ENCODE peak calls at places on chromosomes 1 and 21, in eight cellular contexts. One of them, this sample, is unnamed.
A peak's percentile ranks its signal among the peaks of the same experiment; 100 is the strongest.

GRCh38 chr1:198830397-198830796 is 191.6 kb downstream of the PTPRC start:
- DNase-seq in suprapubic skin: no peak
- DNase-seq in OCI-LY7: no peak
- DNase-seq in upper lobe of right lung: no peak
- DNase-seq in aorta: no peak
- DNase-seq in hepatocyte: no peak
- DNase-seq in pancreas: no peak
- DNase-seq in SJSA1: no peak
- DNase-seq in this sample: no peak

GRCh38 chr21:29697555-29698193 is 242.1 kb downstream of the GRIK1 start:
- DNase-seq in pancreas: no peak
- DNase-seq in suprapubic skin: no peak
- DNase-seq in aorta: no peak
- DNase-seq in OCI-LY7: peak; percentile 53
- DNase-seq in upper lobe of right lung: no peak
- DNase-seq in hepatocyte: no peak
- DNase-seq in SJSA1: no peak
- DNase-seq in this sample: no peak

GRCh38 chr1:195903203-195903602 is 705.0 kb downstream of the KCNT2 start:
- DNase-seq in SJSA1: no peak
- DNase-seq in suprapubic skin: no peak
- DNase-seq in aorta: no peak
- DNase-seq in OCI-LY7: no peak
- DNase-seq in upper lobe of right lung: no peak
- DNase-seq in hepatocyte: no peak
- DNase-seq in pancreas: no peak
- DNase-seq in this sample: no peak

GRCh38 chr1:174785506-174785905 is 214.2 kb upstream of the CACYBP start:
- DNase-seq in SJSA1: no peak
- DNase-seq in aorta: no peak
- DNase-seq in pancreas: no peak
- DNase-seq in upper lobe of right lung: no peak
- DNase-seq in OCI-LY7: no peak
- DNase-seq in suprapubic skin: no peak
- DNase-seq in hepatocyte: no peak
- DNase-seq in this sample: no peak

GRCh38 chr1:82896036-82896435 is 1095.3 kb downstream of the ADGRL2 start:
- DNase-seq in SJSA1: no peak
- DNase-seq in aorta: no peak
- DNase-seq in OCI-LY7: no peak
- DNase-seq in upper lobe of right lung: no peak
- DNase-seq in suprapubic skin: no peak
- DNase-seq in pancreas: no peak
- DNase-seq in hepatocyte: no peak
- DNase-seq in this sample: no peak

GRCh38 chr1:197127513-197127912 is 19.0 kb downstream of the ASPM start:
- DNase-seq in OCI-LY7: no peak
- DNase-seq in upper lobe of right lung: no peak
- DNase-seq in aorta: no peak
- DNase-seq in hepatocyte: no peak
- DNase-seq in SJSA1: no peak
- DNase-seq in pancreas: no peak
- DNase-seq in suprapubic skin: no peak
- DNase-seq in this sample: no peak

GRCh38 chr1:157390646-157391045 is 161.7 kb downstream of the FCRL5 start:
- DNase-seq in SJSA1: peak; percentile 78
- DNase-seq in suprapubic skin: no peak
- DNase-seq in upper lobe of right lung: no peak
- DNase-seq in aorta: no peak
- DNase-seq in pancreas: no peak
- DNase-seq in hepatocyte: peak; percentile 28
- DNase-seq in OCI-LY7: no peak
- DNase-seq in this sample: no peak

GRCh38 chr1:115193429-115193828 is 104.1 kb upstream of the TSPAN2 start:
- DNase-seq in hepatocyte: no peak
- DNase-seq in pancreas: no peak
- DNase-seq in SJSA1: no peak
- DNase-seq in OCI-LY7: no peak
- DNase-seq in aorta: no peak
- DNase-seq in suprapubic skin: no peak
- DNase-seq in upper lobe of right lung: no peak
- DNase-seq in this sample: no peak

GRCh38 chr1:70146488-70146887 is 58.9 kb downstream of the LRRC40 start:
- DNase-seq in SJSA1: peak; percentile 8
- DNase-seq in pancreas: no peak
- DNase-seq in aorta: no peak
- DNase-seq in hepatocyte: no peak
- DNase-seq in suprapubic skin: no peak
- DNase-seq in OCI-LY7: no peak
- DNase-seq in upper lobe of right lung: no peak
- DNase-seq in this sample: no peak

GRCh38 chr21:43189936-43190335 is 21.1 kb downstream of the CRYAA start:
- DNase-seq in pancreas: no peak
- DNase-seq in upper lobe of right lung: peak; percentile 11
- DNase-seq in aorta: no peak
- DNase-seq in SJSA1: no peak
- DNase-seq in OCI-LY7: no peak
- DNase-seq in suprapubic skin: no peak
- DNase-seq in hepatocyte: no peak
- DNase-seq in this sample: peak; percentile 13

GRCh38 chr1:210358511-210359148 is 29.9 kb downstream of the HHAT start:
- DNase-seq in SJSA1: no peak
- DNase-seq in aorta: no peak
- DNase-seq in OCI-LY7: no peak
- DNase-seq in suprapubic skin: no peak
- DNase-seq in hepatocyte: no peak
- DNase-seq in upper lobe of right lung: no peak
- DNase-seq in pancreas: no peak
- DNase-seq in this sample: no peak

GRCh38 chr1:59574085-59574484 is 240.7 kb upstream of the HOOK1 start:
- DNase-seq in hepatocyte: no peak
- DNase-seq in upper lobe of right lung: no peak
- DNase-seq in aorta: no peak
- DNase-seq in suprapubic skin: no peak
- DNase-seq in pancreas: no peak
- DNase-seq in SJSA1: no peak
- DNase-seq in OCI-LY7: no peak
- DNase-seq in this sample: no peak

GRCh38 chr1:44423706-44424546 is 18.9 kb downstream of the RNF220 start:
- DNase-seq in SJSA1: no peak
- DNase-seq in OCI-LY7: no peak
- DNase-seq in aorta: peak; percentile 72
- DNase-seq in suprapubic skin: no peak
- DNase-seq in hepatocyte: peak; percentile 23
- DNase-seq in upper lobe of right lung: no peak
- DNase-seq in pancreas: peak; percentile 70
- DNase-seq in this sample: peak; percentile 78

GRCh38 chr1:24541711-24542346 is 14.1 kb upstream of the NCMAP start:
- DNase-seq in upper lobe of right lung: peak; percentile 78
- DNase-seq in suprapubic skin: no peak
- DNase-seq in OCI-LY7: no peak
- DNase-seq in aorta: no peak
- DNase-seq in pancreas: peak; percentile 46
- DNase-seq in hepatocyte: peak; percentile 35
- DNase-seq in SJSA1: no peak
- DNase-seq in this sample: no peak

GRCh38 chr1:65658122-65658521 is 134.6 kb upstream of the PDE4B start:
- DNase-seq in hepatocyte: no peak
- DNase-seq in aorta: no peak
- DNase-seq in SJSA1: no peak
- DNase-seq in suprapubic skin: no peak
- DNase-seq in OCI-LY7: no peak
- DNase-seq in upper lobe of right lung: no peak
- DNase-seq in pancreas: no peak
- DNase-seq in this sample: no peak

GRCh38 chr1:10161121-10161520 is 49.2 kb upstream of the KIF1B start:
- DNase-seq in hepatocyte: no peak
- DNase-seq in upper lobe of right lung: no peak
- DNase-seq in OCI-LY7: no peak
- DNase-seq in suprapubic skin: no peak
- DNase-seq in aorta: no peak
- DNase-seq in pancreas: no peak
- DNase-seq in SJSA1: no peak
- DNase-seq in this sample: no peak

GRCh38 chr1:36539526-36539925 is 56.8 kb upstream of the CSF3R start:
- DNase-seq in aorta: no peak
- DNase-seq in OCI-LY7: no peak
- DNase-seq in pancreas: no peak
- DNase-seq in upper lobe of right lung: peak; percentile 26
- DNase-seq in hepatocyte: peak; percentile 30
- DNase-seq in SJSA1: no peak
- DNase-seq in suprapubic skin: peak; percentile 31
- DNase-seq in this sample: peak; percentile 21

GRCh38 chr1:66642992-66643391 is 109.0 kb downstream of the SGIP1 start:
- DNase-seq in aorta: no peak
- DNase-seq in hepatocyte: no peak
- DNase-seq in upper lobe of right lung: no peak
- DNase-seq in SJSA1: no peak
- DNase-seq in suprapubic skin: no peak
- DNase-seq in OCI-LY7: no peak
- DNase-seq in pancreas: no peak
- DNase-seq in this sample: no peak

GRCh38 chr1:210536263-210536961 is 207.7 kb downstream of the HHAT start:
- DNase-seq in SJSA1: no peak
- DNase-seq in upper lobe of right lung: no peak
- DNase-seq in pancreas: no peak
- DNase-seq in hepatocyte: no peak
- DNase-seq in suprapubic skin: no peak
- DNase-seq in aorta: no peak
- DNase-seq in OCI-LY7: no peak
- DNase-seq in this sample: no peak

GRCh38 chr1:186888367-186888766 is 59.6 kb downstream of the PLA2G4A start:
- DNase-seq in suprapubic skin: no peak
- DNase-seq in hepatocyte: no peak
- DNase-seq in pancreas: no peak
- DNase-seq in aorta: no peak
- DNase-seq in OCI-LY7: no peak
- DNase-seq in SJSA1: no peak
- DNase-seq in upper lobe of right lung: no peak
- DNase-seq in this sample: no peak

GRCh38 chr1:87588445-87588844 is 259.8 kb downstream of the LMO4 start:
- DNase-seq in pancreas: no peak
- DNase-seq in hepatocyte: no peak
- DNase-seq in upper lobe of right lung: no peak
- DNase-seq in SJSA1: no peak
- DNase-seq in suprapubic skin: no peak
- DNase-seq in aorta: no peak
- DNase-seq in OCI-LY7: no peak
- DNase-seq in this sample: no peak

GRCh38 chr1:41239988-41240610 is 2.0 kb downstream of the SCMH1 start:
- DNase-seq in pancreas: no peak
- DNase-seq in aorta: no peak
- DNase-seq in SJSA1: peak; percentile 11
- DNase-seq in OCI-LY7: peak; percentile 55
- DNase-seq in suprapubic skin: no peak
- DNase-seq in upper lobe of right lung: no peak
- DNase-seq in hepatocyte: peak; percentile 57
- DNase-seq in this sample: no peak

DNA sequence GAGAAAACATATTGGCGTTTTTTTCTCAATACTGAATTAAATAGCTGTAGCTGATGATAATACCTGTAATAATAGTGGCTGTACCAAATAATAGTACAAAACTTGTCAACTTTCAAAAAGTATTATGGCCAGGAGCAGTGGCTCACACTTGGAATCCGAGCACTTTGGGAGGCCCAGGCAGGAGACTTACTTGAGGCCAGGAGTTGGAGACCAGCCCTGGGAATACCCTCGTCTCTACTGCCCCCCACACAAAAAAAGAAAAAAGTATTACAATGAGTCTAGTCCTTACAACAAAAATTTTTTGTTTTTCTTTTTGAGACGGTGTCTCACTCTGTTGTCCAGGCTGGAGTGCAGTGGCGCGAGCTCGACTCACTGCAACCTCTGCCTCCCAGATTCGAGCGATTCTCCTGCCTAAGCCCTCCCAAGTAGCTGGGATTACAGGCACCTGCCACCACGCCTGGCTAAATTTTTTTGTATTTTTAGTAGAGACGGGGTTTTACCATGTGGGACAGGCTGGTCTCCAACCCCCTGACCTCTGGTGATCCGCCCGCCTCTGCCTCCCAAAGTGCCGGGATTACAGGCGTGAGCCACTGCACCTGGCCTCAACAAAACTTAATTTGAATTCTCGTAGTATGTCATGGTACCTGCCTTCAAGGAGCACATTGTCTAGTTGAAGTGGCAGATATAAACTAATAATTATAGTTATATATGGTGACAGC is 1.4 kb downstream of the RBBP4 start:
- DNase-seq in pancreas: no peak
- DNase-seq in upper lobe of right lung: no peak
- DNase-seq in aorta: no peak
- DNase-seq in SJSA1: no peak
- DNase-seq in OCI-LY7: peak; percentile 10
- DNase-seq in hepatocyte: no peak
- DNase-seq in suprapubic skin: no peak
- DNase-seq in this sample: no peak
- H3K4me1 ChIP-seq in pancreas: peaks cover 35% of the 10 kb centered on the region
- H3K4me1 ChIP-seq in upper lobe of right lung: peaks cover 38% of the 10 kb centered on the region
- H3K4me1 ChIP-seq in aorta: peaks cover 4% of the 10 kb centered on the region
- H3K4me1 ChIP-seq in SJSA1: peaks cover 36% of the 10 kb centered on the region
- H3K4me1 ChIP-seq in OCI-LY7: peaks cover 49% of the 10 kb centered on the region
- H3K4me1 ChIP-seq in hepatocyte: peaks cover 21% of the 10 kb centered on the region
- H3K4me1 ChIP-seq in suprapubic skin: peaks cover 50% of the 10 kb centered on the region
- H3K4me1 ChIP-seq in this sample: peaks cover 45% of the 10 kb centered on the region

GRCh38 chr1:234975941-234976871 is 152.4 kb downstream of the TOMM20 start:
- DNase-seq in hepatocyte: no peak
- DNase-seq in OCI-LY7: no peak
- DNase-seq in upper lobe of right lung: peak; percentile 68
- DNase-seq in suprapubic skin: peak; percentile 77
- DNase-seq in SJSA1: no peak
- DNase-seq in pancreas: no peak
- DNase-seq in aorta: no peak
- DNase-seq in this sample: peak; percentile 75
- H3K27ac ChIP-seq in hepatocyte: peak overlapping the region; percentile 95
- H3K27ac ChIP-seq in OCI-LY7: peak overlapping the region; percentile 92
- H3K27ac ChIP-seq in upper lobe of right lung: peak overlapping the region; percentile 95
- H3K27ac ChIP-seq in suprapubic skin: peak overlapping the region; percentile 50
- H3K27ac ChIP-seq in SJSA1: peak overlapping the region; percentile 68
- H3K27ac ChIP-seq in pancreas: peak overlapping the region; percentile 39
- H3K27ac ChIP-seq in aorta: no peak overlapping the region
- H3K27ac ChIP-seq in this sample: peak overlapping the region; percentile 90

DNA sequence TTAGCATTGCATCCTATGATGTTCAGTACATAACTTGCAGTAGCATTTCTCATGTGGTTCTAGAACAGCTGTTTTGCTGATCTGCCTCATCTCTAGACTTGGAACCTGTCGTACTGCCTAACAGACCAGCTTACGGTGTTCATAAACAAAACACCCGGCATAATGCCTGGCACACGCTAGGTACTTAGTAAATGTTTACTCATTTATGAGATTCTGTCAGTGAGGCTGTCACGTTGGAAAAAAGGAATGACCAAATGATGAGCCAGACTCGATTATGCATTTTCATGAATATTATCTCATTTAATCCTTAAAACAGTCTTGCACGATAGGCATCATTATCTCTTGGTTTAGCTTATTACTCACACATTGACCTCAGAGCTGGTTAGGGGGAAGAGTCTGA is 46.4 kb downstream of the CACHD1 start:
- DNase-seq in upper lobe of right lung: no peak
- DNase-seq in aorta: no peak
- DNase-seq in SJSA1: no peak
- DNase-seq in pancreas: no peak
- DNase-seq in suprapubic skin: no peak
- DNase-seq in hepatocyte: no peak
- DNase-seq in OCI-LY7: no peak
- DNase-seq in this sample: no peak
- H3K4me1 ChIP-seq in upper lobe of right lung: peaks cover 58% of the 10 kb centered on the region
- H3K4me1 ChIP-seq in aorta: peaks cover 7% of the 10 kb centered on the region
- H3K4me1 ChIP-seq in SJSA1: no peaks in the 10 kb centered on the region
- H3K4me1 ChIP-seq in pancreas: peaks cover 53% of the 10 kb centered on the region
- H3K4me1 ChIP-seq in suprapubic skin: peaks cover 73% of the 10 kb centered on the region
- H3K4me1 ChIP-seq in hepatocyte: peaks cover 48% of the 10 kb centered on the region
- H3K4me1 ChIP-seq in OCI-LY7: no peaks in the 10 kb centered on the region
- H3K4me1 ChIP-seq in this sample: peaks cover 76% of the 10 kb centered on the region

GRCh38 chr21:45491623-45492022 is 50.6 kb downstream of the SLC19A1 start:
- DNase-seq in SJSA1: no peak
- DNase-seq in suprapubic skin: no peak
- DNase-seq in hepatocyte: no peak
- DNase-seq in upper lobe of right lung: no peak
- DNase-seq in pancreas: no peak
- DNase-seq in OCI-LY7: no peak
- DNase-seq in aorta: no peak
- DNase-seq in this sample: no peak
- H3K27ac ChIP-seq in SJSA1: no peak overlapping the region
- H3K27ac ChIP-seq in suprapubic skin: no peak overlapping the region
- H3K27ac ChIP-seq in hepatocyte: no peak overlapping the region
- H3K27ac ChIP-seq in upper lobe of right lung: no peak overlapping the region
- H3K27ac ChIP-seq in pancreas: no peak overlapping the region
- H3K27ac ChIP-seq in OCI-LY7: no peak overlapping the region
- H3K27ac ChIP-seq in aorta: no peak overlapping the region
- H3K27ac ChIP-seq in this sample: no peak overlapping the region